ENCODE peak calls at places on chromosomes 11 and 22, in five cellular contexts. X is upper lobe of right lung, T is PC-3, S is AG04450, C is right lobe of liver. L is an unnamed sample.

GRCh38 chr11:18617688-18618340 is 16.3 kb downstream of the SPTY2D1 start:
- DNase-seq in X (no peak), T (no peak), S (no peak), C (no peak), L (no peak)

GRCh38 chr11:69962152-69962551 is 116.0 kb upstream of the ANO1 start:
- DNase-seq in X (no peak), T (peak), S (no peak), C (no peak), L (no peak)

GRCh38 chr11:14413307-14414072 is 54.5 kb upstream of the RRAS2 start:
- DNase-seq in X (no peak), T (peak), S (no peak), C (no peak), L (no peak)

GRCh38 chr11:44725016-44725651 is 1.6 kb upstream of the TSPAN18 start:
- DNase-seq in X (no peak), T (no peak), S (no peak), C (no peak), L (no peak)

GRCh38 chr22:46746620-46747019 is 8.6 kb upstream of the CERK start:
- DNase-seq in X (no peak), T (no peak), S (no peak), C (no peak), L (no peak)

GRCh38 chr22:31532060-31532459 is 35.7 kb downstream of the SFI1 start:
- DNase-seq in X (no peak), T (no peak), S (no peak), C (no peak), L (no peak)

GRCh38 chr11:69141742-69142141 is 14.0 kb upstream of the SMIM38 start:
- DNase-seq in X (peak), T (no peak), S (no peak), C (no peak), L (no peak)

GRCh38 chr11:14183973-14184372 is 175.0 kb downstream of the RRAS2 start:
- DNase-seq in X (no peak), T (no peak), S (no peak), C (no peak), L (no peak)

GRCh38 chr11:100883860-100884259 is 196.8 kb downstream of the ARHGAP42 start:
- DNase-seq in X (no peak), T (no peak), S (no peak), C (no peak), L (peak)

GRCh38 chr11:44464741-44465140 is 100.7 kb upstream of the CD82 start:
- DNase-seq in X (no peak), T (peak), S (no peak), C (no peak), L (no peak)

GRCh38 chr22:23306926-23307325 is 126.6 kb downstream of the BCR start:
- DNase-seq in X (peak), T (no peak), S (no peak), C (no peak), L (no peak)

GRCh38 chr11:7272373-7272772 is 20.7 kb downstream of the SYT9 start:
- DNase-seq in X (no peak), T (no peak), S (no peak), C (no peak), L (no peak)

GRCh38 chr11:22491826-22492225 is 133.8 kb downstream of the FANCF start:
- DNase-seq in X (no peak), T (no peak), S (no peak), C (no peak), L (peak)

GRCh38 chr11:115613986-115614625 is 109.9 kb upstream of the CADM1 start:
- DNase-seq in X (no peak), T (peak), S (peak), C (no peak), L (peak)

GRCh38 chr22:44942979-44943700 is 66.7 kb downstream of the PHF21B start:
- DNase-seq in X (no peak), T (no peak), S (no peak), C (peak), L (no peak)

GRCh38 chr11:86735462-86736302 is 63.3 kb upstream of the ME3 start:
- DNase-seq in X (no peak), T (peak), S (no peak), C (no peak), L (no peak)

GRCh38 chr11:1783725-1784529 is 20.2 kb upstream of the CTSD start:
- DNase-seq in X (no peak), T (no peak), S (no peak), C (no peak), L (no peak)

GRCh38 chr11:113373981-113374560 is 13.5 kb upstream of the ANKK1 start:
- DNase-seq in X (no peak), T (no peak), S (no peak), C (no peak), L (no peak)

GRCh38 chr11:18611196-18611595 is 11.6 kb downstream of the MISFA start:
- DNase-seq in X (no peak), T (no peak), S (no peak), C (no peak), L (no peak)

GRCh38 chr11:129445226-129445625 is 69.6 kb downstream of the BARX2 start:
- DNase-seq in X (no peak), T (no peak), S (no peak), C (no peak), L (no peak)

GRCh38 chr22:23385301-23386244 is 194.5 kb downstream of the IGLL1 start:
- DNase-seq in X (peak), T (peak), S (peak), C (peak), L (peak)

GRCh38 chr11:70783356-70783755 is 385.0 kb downstream of the CTTN start:
- DNase-seq in X (peak), T (no peak), S (no peak), C (no peak), L (no peak)

GRCh38 chr11:134445601-134446325 is 33.7 kb upstream of the B3GAT1 start:
- DNase-seq in X (peak), T (no peak), S (no peak), C (no peak), L (no peak)

GRCh38 chr22:48492371-48493320 is 1335.0 kb downstream of the BRD1 start:
- DNase-seq in X (peak), T (peak), S (peak), C (peak), L (peak)

GRCh38 chr11:123286761-123287160 is 91.7 kb upstream of the CLMP start:
- DNase-seq in X (no peak), T (no peak), S (no peak), C (no peak), L (no peak)

GRCh38 chr11:127490896-127491295 is 490.3 kb upstream of the KIRREL3 start:
- DNase-seq in X (no peak), T (no peak), S (no peak), C (no peak), L (no peak)

GRCh38 chr22:50626314-50626855 is 1.6 kb downstream of the ARSA start:
- DNase-seq in X (peak), T (no peak), S (no peak), C (no peak), L (no peak)

GRCh38 chr11:1200611-1201191 is 22.2 kb upstream of the MUC5B start:
- DNase-seq in X (peak), T (peak), S (no peak), C (peak), L (no peak)

GRCh38 chr22:38786631-38787030 is 7.3 kb downstream of the DNAL4 start:
- DNase-seq in X (no peak), T (no peak), S (no peak), C (no peak), L (no peak)

GRCh38 chr11:46272816-46273427 is 4.5 kb upstream of the CREB3L1 start:
- DNase-seq in X (peak), T (peak), S (no peak), C (no peak), L (peak)

GRCh38 chr11:1131033-1131911 is 26.5 kb upstream of the MUC5AC start:
- DNase-seq in X (no peak), T (no peak), S (no peak), C (peak), L (no peak)

GRCh38 chr22:50525991-50526848 is 822 bp upstream of the SCO2 start:
- DNase-seq in X (peak), T (peak), S (no peak), C (peak), L (peak)

GRCh38 chr11:2934057-2934550 is 4.9 kb upstream of the PHLDA2 start:
- DNase-seq in X (no peak), T (no peak), S (no peak), C (no peak), L (no peak)

GRCh38 chr22:27651486-27651885 is 150.1 kb downstream of the MN1 start:
- DNase-seq in X (no peak), T (no peak), S (no peak), C (no peak), L (no peak)

GRCh38 chr11:1536065-1536843 is 35.8 kb downstream of the DUSP8 start:
- DNase-seq in X (no peak), T (no peak), S (no peak), C (no peak), L (peak)

GRCh38 chr22:17914474-17914873 is 109.9 kb downstream of the MICAL3 start:
- DNase-seq in X (no peak), T (no peak), S (no peak), C (no peak), L (no peak)

GRCh38 chr11:6968816-6969215 is 42.6 kb downstream of the ZNF215 start:
- DNase-seq in X (no peak), T (peak), S (no peak), C (no peak), L (peak)

GRCh38 chr11:117457031-117457785 is 129.6 kb downstream of the CEP164 start:
- DNase-seq in X (peak), T (no peak), S (no peak), C (no peak), L (no peak)

DNA sequence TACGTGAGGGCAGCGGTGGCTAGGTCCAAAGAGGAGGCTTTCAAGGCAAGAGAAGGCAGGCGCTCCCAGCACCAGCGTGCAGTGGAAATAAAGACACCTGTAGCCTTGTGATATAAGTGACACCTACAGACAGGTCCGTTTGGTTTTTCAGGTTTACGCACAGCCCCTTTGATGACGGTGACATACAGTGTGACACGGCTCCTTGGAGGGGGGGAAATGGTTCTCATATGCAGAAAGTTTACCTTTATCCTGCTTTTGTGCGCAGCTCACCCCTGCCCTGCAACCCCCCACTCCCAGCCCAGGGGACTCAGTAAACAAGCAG is at the start of gene ELF5:
- DNase-seq in X (no peak), T (peak), S (no peak), C (no peak), L (no peak)
- H3K27ac ChIP-seq in X (peak), T (no peak), S (no peak), C (no peak), L (no peak)

GRCh38 chr11:12642040-12642439 is 32.2 kb upstream of the TEAD1 start:
- DNase-seq in X (no peak), T (no peak), S (no peak), C (no peak), L (no peak)
- TF ChIP-seq CTCF in X (no peak), T (no peak), S (no peak), C (no peak), L (no peak)

GRCh38 chr11:61495801-61496601 is 12.5 kb upstream of the LRRC10B start:
- DNase-seq in X (no peak), T (no peak), S (peak), C (no peak), L (no peak)
- H3K27ac ChIP-seq in X (no peak), T (no peak), S (no peak), C (no peak), L (no peak)

DNA sequence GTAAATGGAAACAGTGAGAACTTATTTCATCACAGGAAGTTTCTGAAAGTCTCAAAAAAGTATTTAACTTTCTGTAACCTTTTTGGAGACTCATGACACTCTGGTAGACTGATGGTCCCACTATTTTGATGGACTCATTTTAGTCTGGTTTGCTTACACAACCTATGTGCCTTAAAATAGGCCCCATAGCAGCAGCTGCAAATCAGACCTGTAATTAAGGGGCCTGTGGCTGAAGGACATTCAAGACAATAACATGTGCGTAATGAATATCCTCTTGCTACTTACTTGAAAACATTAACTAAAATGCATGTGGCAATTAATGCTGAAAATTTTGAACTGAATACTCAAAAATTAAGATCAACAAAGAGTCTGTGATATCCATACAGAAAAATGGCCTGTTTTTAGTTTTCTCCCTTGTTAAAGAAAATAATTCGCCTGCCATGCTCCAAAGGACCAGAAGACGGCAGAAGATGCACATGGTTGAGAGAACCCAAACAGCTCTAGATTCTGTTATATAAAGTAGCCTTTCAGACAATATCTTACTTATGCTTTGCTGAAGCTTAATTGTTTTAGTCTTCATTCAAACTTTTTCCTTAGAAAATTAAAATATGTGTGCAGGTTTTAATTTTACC is 568.5 kb downstream of the KCNA4 start:
- DNase-seq in X (no peak), T (peak), S (no peak), C (no peak), L (no peak)
- TF ChIP-seq CTCF in X (peak), T (peak), S (peak), C (peak), L (peak)

DNA sequence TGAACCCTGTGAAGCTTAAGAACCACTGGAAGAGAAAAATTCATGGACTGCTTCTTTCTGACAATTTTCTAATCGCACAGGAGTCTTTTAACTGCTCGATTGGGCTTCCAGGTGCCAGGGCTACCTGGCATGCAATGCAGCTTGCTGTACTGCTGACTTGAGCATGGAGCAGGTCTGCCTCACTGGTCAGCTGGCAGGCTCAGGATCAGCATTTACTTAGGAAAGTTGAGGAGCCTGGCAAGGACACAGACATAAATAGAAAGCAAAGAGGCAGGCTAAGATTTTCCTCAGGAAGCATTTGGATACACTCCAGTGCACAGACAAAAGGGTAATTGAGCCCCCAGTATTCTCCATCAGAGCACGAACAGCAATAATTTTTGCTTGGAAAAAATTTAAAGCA is 163.5 kb downstream of the CSNK2A3 start:
- DNase-seq in X (no peak), T (no peak), S (no peak), C (no peak), L (no peak)
- H3K27ac ChIP-seq in X (no peak), T (no peak), S (no peak), C (no peak), L (no peak)